ENCODE peak calls at places on chromosome 9, in four cellular contexts. B is GM12878, P is HepG2, N is K562. Z is an unnamed sample.

GRCh38 chr9:111632051-111632450 is 917 bp downstream of the DNAJC25 start:
- DNase-seq in B (no peak), P (peak), N (no peak), Z (no peak)

GRCh38 chr9:33524431-33524947 is 438 bp downstream of the ANKRD18B start:
- DNase-seq in B (no peak), P (no peak), N (no peak), Z (peak)

GRCh38 chr9:100306283-100306682 is 46.5 kb downstream of the TEX10 start:
- DNase-seq in B (no peak), P (no peak), N (no peak), Z (no peak)

GRCh38 chr9:121249563-121249962 is 18.4 kb upstream of the GSN start:
- DNase-seq in B (peak), P (no peak), N (peak), Z (no peak)

GRCh38 chr9:84226126-84226525 is 114.4 kb downstream of the SLC28A3 start:
- DNase-seq in B (no peak), P (no peak), N (no peak), Z (no peak)

GRCh38 chr9:126517751-126518261 is 95.9 kb upstream of the LMX1B start:
- DNase-seq in B (no peak), P (no peak), N (no peak), Z (no peak)

GRCh38 chr9:133323211-133323610 is 12.8 kb downstream of the SURF6 start:
- DNase-seq in B (no peak), P (no peak), N (no peak), Z (no peak)

GRCh38 chr9:121735792-121736130 is 84.3 kb downstream of the DAB2IP start:
- DNase-seq in B (no peak), P (no peak), N (no peak), Z (no peak)

GRCh38 chr9:110257097-110257955 is 1.0 kb upstream of the TXN start:
- DNase-seq in B (no peak), P (peak), N (no peak), Z (no peak)

GRCh38 chr9:16241231-16241630 is 629.2 kb downstream of the BNC2 start:
- DNase-seq in B (no peak), P (no peak), N (no peak), Z (no peak)

GRCh38 chr9:137174722-137175293 is 3.0 kb upstream of the TMEM210 start:
- DNase-seq in B (no peak), P (no peak), N (no peak), Z (no peak)

GRCh38 chr9:129673602-129674001 is 8.2 kb downstream of the PRRX2 start:
- DNase-seq in B (no peak), P (no peak), N (no peak), Z (no peak)

GRCh38 chr9:19022206-19022605 is 10.8 kb downstream of the SAXO1 start:
- DNase-seq in B (no peak), P (no peak), N (no peak), Z (no peak)

GRCh38 chr9:136837146-136837855 is 5.0 kb upstream of the AJM1 start:
- DNase-seq in B (no peak), P (no peak), N (no peak), Z (no peak)

GRCh38 chr9:2469681-2470141 is 151.9 kb upstream of the VLDLR start:
- DNase-seq in B (peak), P (no peak), N (no peak), Z (peak)

GRCh38 chr9:124683043-124683442 is 88.1 kb downstream of the NR6A1 start:
- DNase-seq in B (no peak), P (no peak), N (no peak), Z (no peak)

GRCh38 chr9:126151031-126151670 is 175.5 kb upstream of the MVB12B start:
- DNase-seq in B (no peak), P (peak), N (no peak), Z (no peak)

GRCh38 chr9:92098638-92099037 is 16.6 kb downstream of the SPTLC1 start:
- DNase-seq in B (peak), P (no peak), N (no peak), Z (no peak)

GRCh38 chr9:126397056-126397455 is 70.4 kb downstream of the MVB12B start:
- DNase-seq in B (peak), P (no peak), N (no peak), Z (peak)

GRCh38 chr9:132125361-132125760 is 36.5 kb upstream of the NTNG2 start:
- DNase-seq in B (no peak), P (no peak), N (no peak), Z (no peak)

GRCh38 chr9:125538092-125538473 is 168.9 kb downstream of the MAPKAP1 start:
- DNase-seq in B (no peak), P (peak), N (peak), Z (no peak)

GRCh38 chr9:30997291-30997690 is 1387.2 kb upstream of the ACO1 start:
- DNase-seq in B (no peak), P (no peak), N (no peak), Z (no peak)

GRCh38 chr9:26292943-26293342 is 599.7 kb downstream of the CAAP1 start:
- DNase-seq in B (no peak), P (no peak), N (no peak), Z (no peak)

GRCh38 chr9:38339496-38339895 is 53.0 kb upstream of the ALDH1B1 start:
- DNase-seq in B (no peak), P (no peak), N (no peak), Z (no peak)

GRCh38 chr9:16675131-16675530 is 195.3 kb downstream of the BNC2 start:
- DNase-seq in B (no peak), P (no peak), N (no peak), Z (no peak)

DNA sequence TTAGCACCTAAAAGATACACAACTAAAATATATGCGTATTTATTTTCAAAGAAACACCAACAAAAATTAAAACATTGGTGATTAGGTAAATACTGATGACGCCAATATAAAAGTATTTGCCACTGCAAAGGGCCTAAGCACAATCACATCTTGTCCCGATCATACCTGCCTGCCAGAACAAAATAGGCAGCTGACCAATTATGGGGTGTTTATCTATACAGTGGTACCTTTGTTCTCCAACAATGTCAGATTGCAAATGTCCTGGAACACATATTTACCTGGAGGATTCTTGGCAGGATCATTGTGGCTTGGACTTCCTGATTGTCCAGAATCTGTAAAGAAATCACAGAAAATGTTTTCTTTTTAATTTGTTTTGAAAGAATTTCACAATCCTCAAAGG is 134.5 kb downstream of the NFIB start:
- DNase-seq in B (no peak), P (peak), N (no peak), Z (no peak)
- TF ChIP-seq BHLHE40 in B (no peak), P (no peak), N (no peak), Z (no peak)

DNA sequence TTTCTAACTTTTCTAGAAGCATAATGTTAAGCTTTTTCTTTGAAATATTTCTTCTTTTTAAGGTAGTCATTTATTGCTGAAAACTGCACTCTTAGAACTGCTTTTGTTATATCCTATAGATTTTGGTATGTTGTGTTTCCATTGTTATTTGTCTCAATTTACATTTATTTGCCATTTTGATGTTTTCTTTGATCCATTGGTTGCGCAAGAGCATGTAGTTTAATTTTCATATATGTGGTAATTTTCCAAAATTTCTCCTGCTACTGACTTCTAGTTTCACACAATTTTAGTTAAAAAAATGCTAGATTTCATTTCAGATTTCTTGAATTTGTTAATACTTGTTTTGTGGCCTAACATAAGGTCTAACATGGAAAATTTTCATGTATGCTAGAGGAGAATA is 1029.3 kb upstream of the TYRP1 start:
- DNase-seq in B (no peak), P (no peak), N (no peak), Z (no peak)
- TF ChIP-seq TARDBP in B (no peak), P (no peak), N (no peak), Z (no peak)

GRCh38 chr9:86546712-86547111 is 192.5 kb upstream of the TUT7 start:
- DNase-seq in B (no peak), P (no peak), N (no peak), Z (no peak)

GRCh38 chr9:86549434-86549833 is 195.2 kb upstream of the TUT7 start:
- DNase-seq in B (no peak), P (no peak), N (no peak), Z (no peak)

GRCh38 chr9:86547596-86547995 is 193.4 kb upstream of the TUT7 start:
- DNase-seq in B (no peak), P (no peak), N (no peak), Z (no peak)

GRCh38 chr9:86549920-86550319 is 195.7 kb upstream of the TUT7 start:
- DNase-seq in B (no peak), P (no peak), N (no peak), Z (no peak)

DNA sequence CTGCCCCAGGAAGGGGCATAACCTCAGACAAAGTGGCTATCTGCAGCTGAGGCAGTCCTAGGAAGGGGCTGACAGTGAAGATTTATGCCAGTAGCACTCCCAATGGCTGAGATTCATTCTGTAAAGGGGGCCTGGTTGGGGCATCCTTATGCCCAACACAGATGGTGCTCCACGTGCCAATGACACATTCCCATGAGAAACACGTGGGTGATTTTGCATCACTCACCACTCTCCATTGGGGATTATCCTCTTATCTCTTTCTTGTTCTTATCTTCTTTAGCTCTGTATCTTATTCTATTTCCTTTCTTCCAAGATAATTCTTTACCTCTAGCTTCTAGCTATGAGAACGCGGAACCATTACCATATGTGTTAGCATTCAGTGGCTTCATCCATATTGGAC is 194.0 kb upstream of the TUT7 start:
- DNase-seq in B (no peak), P (no peak), N (no peak), Z (no peak)
- TF ChIP-seq BHLHE40 in B (no peak), P (no peak), N (no peak), Z (no peak)

GRCh38 chr9:90772381-90772780 is 29.2 kb upstream of the SYK start:
- DNase-seq in B (no peak), P (no peak), N (no peak), Z (no peak)
- TF ChIP-seq TARDBP in B (no peak), P (no peak), N (no peak), Z (no peak)

GRCh38 chr9:76136986-76137385 is 246.5 kb downstream of the PCSK5 start:
- DNase-seq in B (no peak), P (peak), N (no peak), Z (no peak)
- TF ChIP-seq BHLHE40 in B (no peak), P (no peak), N (no peak), Z (no peak)

DNA sequence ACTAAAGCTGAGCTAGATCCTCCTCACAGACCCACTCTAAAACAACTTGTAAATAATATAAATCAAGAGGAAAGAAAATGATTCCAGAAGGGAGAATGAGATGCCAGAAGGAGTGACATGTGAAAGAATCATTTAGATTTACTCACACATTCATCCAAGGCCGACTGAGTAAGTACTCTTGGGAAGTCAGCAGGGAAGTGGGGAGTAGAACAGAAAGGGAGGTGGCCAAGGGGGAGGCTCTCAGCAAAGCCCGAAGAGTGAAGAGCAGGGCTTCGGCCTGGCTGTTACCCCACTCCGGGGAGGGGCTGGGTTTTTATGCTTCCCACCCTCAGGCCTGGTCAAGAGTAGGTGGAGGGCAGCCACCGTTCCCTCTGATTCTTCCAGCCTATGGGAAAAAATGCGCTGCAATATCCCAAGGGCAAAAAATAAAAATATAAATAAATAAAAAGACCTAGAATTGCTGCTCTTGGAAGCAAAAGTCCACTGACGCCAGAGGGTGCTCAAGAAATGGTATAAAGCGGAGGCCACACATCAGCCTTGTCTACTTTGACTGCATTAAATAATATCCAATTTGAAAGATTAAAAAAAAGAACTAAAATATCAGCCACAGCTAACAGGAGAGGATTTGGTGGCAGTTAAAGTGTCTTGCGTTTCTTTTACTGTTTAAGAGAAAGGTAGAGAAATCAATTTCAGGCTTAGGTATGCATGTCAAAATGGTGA is 110.2 kb upstream of the COL5A1 start:
- DNase-seq in B (no peak), P (no peak), N (no peak), Z (no peak)
- TF ChIP-seq TARDBP in B (no peak), P (no peak), N (no peak), Z (no peak)

DNA sequence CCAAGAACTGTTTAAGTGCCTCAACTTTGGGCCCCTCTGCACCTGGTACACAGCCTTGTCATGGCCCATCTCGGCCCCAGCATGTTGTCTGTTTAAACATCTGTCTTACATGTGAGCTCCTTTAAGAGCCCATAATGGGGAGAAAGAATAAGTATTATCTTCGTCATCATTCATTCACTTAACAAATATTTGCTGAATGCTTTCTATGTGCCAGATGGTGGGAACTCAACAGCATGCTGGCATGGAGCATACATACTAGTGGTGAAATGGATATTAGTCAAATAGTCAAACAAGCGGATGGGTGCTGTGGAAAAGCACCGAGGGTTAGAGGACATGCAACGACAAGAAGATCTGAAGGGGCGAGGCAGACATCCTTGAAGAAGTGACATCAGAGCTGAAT is 54.5 kb downstream of the GABBR2 start:
- DNase-seq in B (no peak), P (no peak), N (no peak), Z (no peak)
- TF ChIP-seq BHLHE40 in B (no peak), P (no peak), N (no peak), Z (no peak)

Z was measured in HEK293T.